ENCODE peak calls at places on chromosomes 6 and 20, in eight cellular contexts. K is A549; Y is heart left ventricle; S is activated CD4-positive, CD25-positive, alpha-beta regulatory T cell treated with anti-CD3 and anti-CD28 coated beads, Interleukin-2, amount 50 U/mL, for 24 hours; B is pancreas; A is stimulated activated naive CD8-positive, alpha-beta T cell treated with anti-CD3 and anti-CD28 coated beads, Interleukin-15, Interleukin-2, amounts not matched to agents 100 U/mL and 50 U/mL, for 24 hours; Q is effector memory CD8-positive, alpha-beta T cell; W is mucosa of descending colon. U is an unnamed sample.

GRCh38 chr6:56757585-56757984 is 114.9 kb upstream of the DST start:
- ATAC-seq in S (no peak), A (no peak), B (peak), W (peak), K (peak), Y (peak), Q (no peak), U (peak)

GRCh38 chr6:41332241-41332640 is 3.2 kb upstream of the NCR2 start:
- ATAC-seq in B (no peak), Y (no peak), Q (no peak), K (no peak), S (no peak), A (no peak), W (no peak), U (no peak)

GRCh38 chr6:11208267-11208666 is 24.2 kb downstream of the NEDD9 start:
- ATAC-seq in K (no peak), Y (no peak), B (no peak), S (peak), W (no peak), A (peak), Q (peak), U (no peak)

GRCh38 chr20:10034717-10035571 is at the start of gene ANKEF1:
- ATAC-seq in Q (peak), B (peak), K (peak), Y (peak), S (peak), W (peak), A (peak), U (peak)

GRCh38 chr6:42197574-42198362 is 3.0 kb upstream of the GUCA1B start:
- ATAC-seq in A (peak), S (peak), Q (peak), W (peak), Y (no peak), B (peak), K (peak), U (peak)

GRCh38 chr20:23161244-23161875 is 75.2 kb upstream of the CD93 start:
- ATAC-seq in K (no peak), S (no peak), B (no peak), W (no peak), A (no peak), Q (no peak), Y (peak), U (peak)

GRCh38 chr6:143163621-143164020 is 102.9 kb downstream of the AIG1 start:
- ATAC-seq in Y (no peak), A (no peak), K (no peak), B (no peak), Q (no peak), W (no peak), S (no peak), U (no peak)

GRCh38 chr6:53999088-53999755 is 112.0 kb upstream of the MLIP start:
- ATAC-seq in Y (peak), S (no peak), A (no peak), Q (no peak), B (no peak), W (no peak), K (no peak), U (no peak)

GRCh38 chr20:20483328-20483727 is 115.4 kb downstream of the INSM1 start:
- ATAC-seq in A (no peak), W (no peak), B (peak), Q (no peak), S (no peak), Y (no peak), K (no peak), U (no peak)

GRCh38 chr20:45836841-45837240 is 3.2 kb downstream of the SNX21 start:
- ATAC-seq in Y (no peak), S (no peak), W (no peak), Q (no peak), A (no peak), K (no peak), B (no peak), U (no peak)

GRCh38 chr20:16541226-16541625 is 32.0 kb downstream of the KIF16B start:
- ATAC-seq in A (no peak), S (no peak), K (no peak), W (no peak), Q (no peak), Y (peak), B (no peak), U (no peak)

GRCh38 chr6:107827541-107827940 is 3.4 kb upstream of the SCML4 start:
- ATAC-seq in W (no peak), B (no peak), Y (no peak), A (peak), Q (no peak), S (no peak), K (no peak), U (no peak)

GRCh38 chr6:116881236-116881635 is 4.2 kb downstream of the RFX6 start:
- ATAC-seq in A (no peak), Y (no peak), B (no peak), K (no peak), W (no peak), Q (no peak), S (no peak), U (no peak)

GRCh38 chr6:106103728-106104109 is 17.6 kb downstream of the PRDM1 start:
- ATAC-seq in S (peak), Q (peak), K (no peak), W (peak), Y (peak), B (no peak), A (peak), U (peak)

GRCh38 chr20:46132705-46133120 is 14.6 kb downstream of the CD40 start:
- ATAC-seq in Y (peak), Q (peak), B (peak), W (peak), A (peak), K (peak), S (peak), U (peak)

GRCh38 chr6:122833229-122833556 is 44.1 kb downstream of the SMPDL3A start:
- ATAC-seq in K (no peak), W (no peak), S (no peak), Q (no peak), B (no peak), A (no peak), Y (no peak), U (no peak)

GRCh38 chr6:161219336-161220079 is 54.4 kb downstream of the AGPAT4 start:
- ATAC-seq in Q (no peak), Y (no peak), A (no peak), B (no peak), S (no peak), K (no peak), W (no peak), U (no peak)

GRCh38 chr20:22716824-22717351 is 132.5 kb upstream of the FOXA2 start:
- ATAC-seq in W (no peak), A (no peak), K (peak), Y (no peak), S (no peak), Q (no peak), B (no peak), U (peak)

GRCh38 chr6:16518265-16518664 is 243.0 kb downstream of the ATXN1 start:
- ATAC-seq in W (peak), B (no peak), S (no peak), Q (no peak), Y (no peak), A (no peak), K (no peak), U (no peak)

GRCh38 chr6:6866656-6867390 is 240.9 kb upstream of the RREB1 start:
- ATAC-seq in Y (no peak), W (no peak), S (no peak), K (no peak), A (no peak), Q (no peak), B (no peak), U (no peak)

GRCh38 chr20:36314734-36315544 is 8.8 kb downstream of the DLGAP4 start:
- ATAC-seq in A (no peak), W (no peak), S (no peak), Y (no peak), K (peak), B (no peak), Q (no peak), U (no peak)

GRCh38 chr6:57216235-57217101 is 5.6 kb downstream of the RAB23 start:
- ATAC-seq in W (peak), K (peak), A (no peak), S (no peak), Q (peak), Y (peak), B (no peak), U (peak)

GRCh38 chr6:26273673-26274595 is 91.1 kb upstream of the BTN3A2 start:
- ATAC-seq in B (no peak), K (peak), A (peak), W (no peak), S (no peak), Y (no peak), Q (peak), U (no peak)

GRCh38 chr6:149863596-149863845 is 638 bp downstream of the LRP11 start:
- ATAC-seq in K (peak), Y (peak), A (peak), Q (peak), S (peak), W (no peak), B (no peak), U (no peak)